ENCODE peak calls at places on chromosomes 2 and 18, in nine cellular contexts. G, U, A, K, Z, N, S, D and T are unnamed samples.

GRCh38 chr2:238956676-238957075 is 108.8 kb downstream of the TWIST2 start:
- DNase-seq in D (no peak), G (no peak), Z (no peak), K (no peak), U (no peak), S (peak), A (no peak), N (no peak), T (no peak)

GRCh38 chr2:128329607-128330006 is 10.9 kb upstream of the HS6ST1 start:
- DNase-seq in N (no peak), K (no peak), D (no peak), G (no peak), Z (no peak), U (no peak), A (peak), S (no peak), T (no peak)

GRCh38 chr2:145184741-145185671 is 665.1 kb upstream of the ZEB2 start:
- DNase-seq in K (peak), G (no peak), U (no peak), Z (no peak), A (no peak), S (no peak), N (no peak), D (no peak), T (no peak)

GRCh38 chr2:168848220-168848619 is 42.0 kb downstream of the SPC25 start:
- DNase-seq in A (no peak), S (no peak), U (no peak), D (no peak), N (no peak), K (no peak), G (no peak), Z (no peak), T (no peak)

GRCh38 chr2:236167297-236168109 is 683 bp downstream of the GBX2 start:
- DNase-seq in D (no peak), G (no peak), A (no peak), N (no peak), S (peak), U (no peak), Z (peak), K (no peak), T (no peak)

GRCh38 chr2:200377774-200378336 is 71.4 kb downstream of the SPATS2L start:
- DNase-seq in S (no peak), Z (no peak), U (no peak), G (no peak), D (no peak), A (no peak), N (no peak), K (no peak), T (no peak)

GRCh38 chr18:48826271-48826670 is 124.5 kb downstream of the SMAD7 start:
- DNase-seq in U (no peak), N (no peak), K (no peak), S (peak), D (no peak), G (no peak), A (no peak), Z (no peak), T (peak)

GRCh38 chr2:149005471-149006077 is 32.9 kb upstream of the LYPD6B start:
- DNase-seq in U (no peak), D (no peak), A (no peak), K (peak), G (no peak), Z (no peak), N (no peak), S (no peak), T (no peak)

GRCh38 chr2:40434638-40435296 is 17.1 kb downstream of the SLC8A1 start:
- DNase-seq in D (no peak), A (no peak), Z (no peak), K (peak), U (no peak), N (no peak), S (peak), G (no peak), T (no peak)

GRCh38 chr18:13548106-13548819 is 178.1 kb downstream of the FAM210A start:
- DNase-seq in K (no peak), S (no peak), D (no peak), U (no peak), N (no peak), Z (no peak), A (no peak), G (no peak), T (no peak)

GRCh38 chr2:88903744-88904353 is 212.4 kb downstream of the RPIA start:
- DNase-seq in N (no peak), G (peak), D (no peak), Z (peak), K (no peak), A (no peak), U (no peak), S (no peak), T (no peak)

GRCh38 chr2:10240911-10241610 is 61.6 kb upstream of the HPCAL1 start:
- DNase-seq in A (no peak), D (no peak), Z (no peak), G (no peak), U (no peak), S (no peak), K (no peak), N (no peak), T (peak)

GRCh38 chr18:8121942-8122480 is 487.2 kb upstream of the RAB12 start:
- DNase-seq in A (no peak), D (no peak), K (peak), G (no peak), Z (no peak), S (peak), U (no peak), N (no peak), T (no peak)

GRCh38 chr2:239927424-239927981 is 97.6 kb downstream of the NDUFA10 start:
- DNase-seq in A (peak), D (no peak), Z (no peak), K (peak), N (peak), G (peak), S (peak), U (no peak), T (peak)

GRCh38 chr18:24514439-24514838 is 54.0 kb downstream of the HRH4 start:
- DNase-seq in U (peak), A (no peak), N (no peak), Z (no peak), S (no peak), K (no peak), G (no peak), D (no peak), T (no peak)